ENCODE peak calls at places on chromosomes 6 and 20, in five cellular contexts. A is ACHN, D is left colon, N is iPS DF 6.9, P is epithelial cell of prostate. W is an unnamed sample.

GRCh38 chr6:16236648-16237199 is 1.7 kb upstream of the GMPR start:
- DNase-seq in A (no peak), D (peak; percentile 72), N (no peak), P (no peak), W (no peak)

GRCh38 chr20:63056236-63057132 is 49.7 kb upstream of the BHLHE23 start:
- DNase-seq in A (no peak), D (peak; percentile 16), N (no peak), P (no peak), W (no peak)

GRCh38 chr6:142372348-142372747 is 70.5 kb downstream of the ADGRG6 start:
- DNase-seq in A (peak; percentile 81), D (no peak), N (no peak), P (peak; percentile 79), W (no peak)

GRCh38 chr6:2578729-2579128 is 172.0 kb downstream of the MYLK4 start:
- DNase-seq in A (no peak), D (no peak), N (no peak), P (peak; percentile 73), W (no peak)

GRCh38 chr6:122838060-122838780 is 49.2 kb downstream of the SMPDL3A start:
- DNase-seq in A (peak; percentile 32), D (no peak), N (no peak), P (no peak), W (no peak)

GRCh38 chr6:112413805-112414204 is 66.7 kb downstream of the RFPL4B start:
- DNase-seq in A (no peak), D (no peak), N (no peak), P (no peak), W (no peak)

GRCh38 chr6:53033764-53034163 is 31.4 kb upstream of the FBXO9 start:
- DNase-seq in A (no peak), D (no peak), N (no peak), P (no peak), W (no peak)

GRCh38 chr20:10536531-10536930 is 101.4 kb downstream of the SLX4IP start:
- DNase-seq in A (no peak), D (no peak), N (no peak), P (no peak), W (no peak)

GRCh38 chr6:113291751-113292445 is 565.2 kb upstream of the MARCKS start:
- DNase-seq in A (no peak), D (no peak), N (no peak), P (no peak), W (no peak)

GRCh38 chr20:10467985-10468845 is 33.1 kb downstream of the SLX4IP start:
- DNase-seq in A (no peak), D (no peak), N (no peak), P (no peak), W (no peak)

GRCh38 chr6:1966713-1967112 is 278.7 kb downstream of the GMDS start:
- DNase-seq in A (no peak), D (no peak), N (no peak), P (no peak), W (no peak)

GRCh38 chr6:39792501-39793450 is 600 bp downstream of the DAAM2 start:
- DNase-seq in A (no peak), D (no peak), N (no peak), P (no peak), W (no peak)

GRCh38 chr6:130223508-130223907 is 757 bp upstream of the SAMD3 start:
- DNase-seq in A (no peak), D (no peak), N (no peak), P (no peak), W (no peak)

GRCh38 chr20:54267510-54268003 is 59.7 kb downstream of the PFDN4 start:
- DNase-seq in A (no peak), D (no peak), N (no peak), P (peak; percentile 43), W (no peak)

GRCh38 chr6:46098678-46099077 is 31.1 kb upstream of the ENPP4 start:
- DNase-seq in A (no peak), D (peak; percentile 72), N (no peak), P (no peak), W (no peak)

GRCh38 chr20:48880331-48880730 is 41.2 kb upstream of the ARFGEF2 start:
- DNase-seq in A (no peak), D (no peak), N (no peak), P (no peak), W (no peak)

GRCh38 chr20:49790077-49790798 is 22.4 kb upstream of the SLC9A8 start:
- DNase-seq in A (no peak), D (no peak), N (no peak), P (no peak), W (no peak)

GRCh38 chr6:24859132-24859531 is 60.4 kb upstream of the ARMH2 start:
- DNase-seq in A (no peak), D (no peak), N (no peak), P (no peak), W (no peak)

GRCh38 chr6:81562169-81562568 is 190.3 kb downstream of the TENT5A start:
- DNase-seq in A (peak; percentile 49), D (no peak), N (no peak), P (no peak), W (no peak)

GRCh38 chr6:41278699-41279405 is 7.6 kb downstream of the TREM1 start:
- DNase-seq in A (peak; percentile 56), D (peak; percentile 61), N (peak; percentile 78), P (no peak), W (peak; percentile 84)

GRCh38 chr20:32231847-32232246 is 24.2 kb downstream of the POFUT1 start:
- DNase-seq in A (no peak), D (no peak), N (no peak), P (no peak), W (no peak)

GRCh38 chr20:56322661-56323060 is 36.1 kb upstream of the FAM210B start:
- DNase-seq in A (no peak), D (no peak), N (no peak), P (no peak), W (no peak)

GRCh38 chr6:104134876-104135275 is 724.8 kb downstream of the HACE1 start:
- DNase-seq in A (no peak), D (no peak), N (no peak), P (no peak), W (no peak)

GRCh38 chr20:57947421-57948176 is 237.8 kb upstream of the PMEPA1 start:
- DNase-seq in A (no peak), D (no peak), N (no peak), P (no peak), W (no peak)

GRCh38 chr6:168909288-168909687 is 344.4 kb downstream of the THBS2 start:
- DNase-seq in A (no peak), D (no peak), N (no peak), P (no peak), W (no peak)

GRCh38 chr6:166541876-166542579 is 44.5 kb downstream of the RAMACL start:
- DNase-seq in A (no peak), D (peak; percentile 20), N (no peak), P (no peak), W (no peak)

W was measured in iPS DF 19.7.